ENCODE peak calls at places on chromosomes 3 and 15, in eight cellular contexts. V is DND-41; G is CD8-positive, alpha-beta T cell; B is fibroblast of lung; P is SK-N-SH; J is hepatocyte; I is lower lobe of right lung; T is lung. Q is an unnamed sample. For H3K36me3 and H3K9me3, the result is how much of the 10 kb centered on the place peaks cover.

GRCh38 chr3:134373278-134373941 is 837 bp downstream of the AMOTL2 start:
- DNase-seq in G (no peak), T (peak), I (peak), P (peak), J (peak), V (no peak), B (peak), Q (no peak)

GRCh38 chr3:143442761-143443477 is 323.3 kb downstream of the CHST2 start:
- DNase-seq in V (peak), J (no peak), B (peak), T (no peak), G (no peak), P (no peak), I (no peak), Q (peak)

GRCh38 chr3:141326123-141326522 is 42.2 kb upstream of the ZBTB38 start:
- DNase-seq in I (no peak), B (no peak), P (no peak), T (no peak), J (peak), V (no peak), G (no peak), Q (no peak)

GRCh38 chr3:36944641-36945270 is at the start of gene TRANK1:
- DNase-seq in P (no peak), I (peak), J (peak), G (peak), V (peak), T (peak), B (peak), Q (peak)

GRCh38 chr15:74988007-74988800 is 7.2 kb upstream of the SCAMP5 start:
- DNase-seq in G (no peak), V (peak), B (peak), P (peak), J (peak), I (peak), T (no peak), Q (peak)

GRCh38 chr3:72461787-72462186 is 386.5 kb downstream of the SHQ1 start:
- DNase-seq in T (peak), V (no peak), B (no peak), P (no peak), G (no peak), I (peak), J (no peak), Q (no peak)

GRCh38 chr3:151925876-151926275 is 52.4 kb downstream of the SUCNR1 start:
- DNase-seq in I (no peak), G (no peak), V (no peak), B (peak), T (no peak), J (no peak), P (no peak), Q (no peak)

GRCh38 chr15:71223516-71223915 is 108.2 kb downstream of the THSD4 start:
- DNase-seq in G (no peak), I (no peak), J (no peak), T (no peak), P (no peak), V (no peak), B (no peak), Q (no peak)

GRCh38 chr3:148991219-148992026 is at the start of gene GYG1:
- DNase-seq in J (peak), G (peak), P (peak), I (peak), T (peak), B (peak), V (peak), Q (peak)

GRCh38 chr3:31364711-31365110 is 168.0 kb upstream of the STT3B start:
- DNase-seq in T (no peak), B (peak), J (no peak), I (no peak), G (no peak), P (no peak), V (no peak), Q (no peak)

GRCh38 chr3:25412269-25412668 is 15.8 kb upstream of the RARB start:
- DNase-seq in G (no peak), P (no peak), J (peak), T (no peak), B (peak), I (no peak), V (no peak), Q (no peak)

GRCh38 chr3:141618103-141618502 is 120.0 kb upstream of the RNF7 start:
- DNase-seq in V (no peak), P (no peak), I (no peak), T (no peak), J (no peak), G (no peak), B (no peak), Q (no peak)

GRCh38 chr15:45641374-45641778 is 6.5 kb downstream of the SQOR start:
- DNase-seq in J (peak), B (peak), P (no peak), G (no peak), T (peak), I (no peak), V (no peak), Q (no peak)

GRCh38 chr3:60260546-60260945 is 990.7 kb downstream of the FHIT start:
- DNase-seq in V (no peak), G (no peak), T (no peak), B (no peak), J (no peak), I (no peak), P (no peak), Q (no peak)

DNA sequence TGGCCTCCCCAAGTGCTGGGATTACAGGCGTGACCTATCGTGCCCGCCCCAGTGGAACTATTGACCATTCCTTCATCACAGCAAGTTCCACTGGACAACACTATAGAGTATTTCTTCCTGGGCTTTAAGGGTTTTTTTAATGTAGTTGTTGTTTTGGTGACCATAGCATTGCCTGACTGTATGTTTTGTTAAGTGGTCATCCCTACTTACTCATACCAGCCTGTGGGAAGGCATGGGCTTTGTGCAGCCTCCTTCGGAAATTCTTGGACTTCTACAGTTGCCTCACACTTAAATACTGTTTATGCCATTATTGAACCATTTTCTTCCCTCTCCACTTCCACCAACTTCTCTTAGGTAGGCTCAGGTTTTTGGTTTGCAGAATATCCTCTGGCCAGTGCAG is 19.9 kb upstream of the ALPK3 start:
- DNase-seq in I (no peak), V (no peak), T (no peak), G (no peak), J (no peak), P (no peak), B (peak), Q (no peak)
- H3K36me3 ChIP-seq in I (half or more), V (half or more), T (under half), G (under half), J (under half), P (half or more), B (under half), Q (half or more)

GRCh38 chr3:121660356-121661171 is at the start of gene HCLS1:
- DNase-seq in P (no peak), J (no peak), V (peak), B (no peak), T (peak), I (peak), G (peak), Q (peak)
- H3K4me3 ChIP-seq in P (no peak), J (no peak), V (peak), B (no peak), T (no peak), I (peak), G (peak), Q (peak)

DNA sequence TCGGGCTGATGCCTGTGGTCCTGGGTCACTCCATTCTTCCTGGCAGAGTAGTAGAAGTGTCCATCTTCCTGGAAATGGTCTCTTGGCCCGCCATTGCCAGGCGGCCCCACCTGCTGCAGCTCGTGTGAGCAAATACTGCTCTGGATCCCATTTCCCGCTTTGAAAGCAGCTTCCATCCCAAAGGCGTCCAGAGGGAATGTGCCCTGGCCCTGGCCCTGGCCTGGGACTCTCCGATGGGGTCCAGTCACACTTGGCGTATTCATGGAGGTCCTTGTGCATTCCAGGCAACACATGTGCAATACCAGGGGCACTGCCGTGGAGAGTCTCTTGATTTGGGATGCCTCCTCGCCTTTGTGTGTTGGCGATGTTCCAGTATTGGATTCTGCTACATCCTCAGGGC is 111.1 kb downstream of the SNRPN start:
- DNase-seq in B (no peak), T (no peak), P (no peak), I (no peak), G (no peak), V (no peak), J (no peak), Q (no peak)
- H3K9me3 ChIP-seq in B (half or more), T (half or more), P (under half), I (half or more), G (half or more), V (half or more), J (half or more), Q (half or more)

GRCh38 chr3:15033103-15033502 is 32.0 kb downstream of the MRPS25 start:
- DNase-seq in T (no peak), B (no peak), V (no peak), P (no peak), G (no peak), I (no peak), J (no peak), Q (no peak)
- H3K36me3 ChIP-seq in T (under half), B (under half), V (half or more), P (half or more), G (half or more), I (half or more), J (under half), Q (half or more)

GRCh38 chr3:196645091-196645490 is 5.6 kb downstream of the NRROS start:
- DNase-seq in I (no peak), P (no peak), G (no peak), J (no peak), V (peak), T (no peak), B (no peak), Q (no peak)

GRCh38 chr3:196640501-196640968 is 1.0 kb downstream of the NRROS start:
- DNase-seq in V (peak), G (no peak), T (no peak), P (no peak), B (no peak), I (no peak), J (no peak), Q (peak)

GRCh38 chr3:196643761-196644160 is 4.3 kb downstream of the NRROS start:
- DNase-seq in G (no peak), V (no peak), P (no peak), J (no peak), B (no peak), I (no peak), T (no peak), Q (no peak)

GRCh38 chr3:196641278-196642058 is 2.0 kb downstream of the NRROS start:
- DNase-seq in T (no peak), J (no peak), P (no peak), G (no peak), B (no peak), I (no peak), V (peak), Q (peak)

GRCh38 chr3:196643201-196643749 is 3.8 kb downstream of the NRROS start:
- DNase-seq in J (no peak), G (peak), T (no peak), I (peak), B (no peak), V (peak), P (no peak), Q (no peak)
- H3K4me3 ChIP-seq in J (no peak), G (no peak), T (no peak), I (peak), B (no peak), V (peak), P (no peak), Q (peak)